ENCODE peak calls at places on chromosomes 6 and 20, in six cellular contexts. One of them, this sample, is unnamed. For H3K9me3, the result is how much of the 10 kb centered on the place peaks cover.

GRCh38 chr20:53077373-53078205 is 105.4 kb downstream of the TSHZ2 start:
- DNase-seq in AG04450: no peak
- DNase-seq in tibial artery: no peak
- DNase-seq in HCT116: no peak
- DNase-seq in H9: no peak
- DNase-seq in aorta: no peak
- DNase-seq in this sample: no peak

GRCh38 chr6:37696220-37696840 is 1.4 kb downstream of the MDGA1 start:
- DNase-seq in H9: peak
- DNase-seq in tibial artery: no peak
- DNase-seq in AG04450: no peak
- DNase-seq in aorta: peak
- DNase-seq in HCT116: no peak
- DNase-seq in this sample: peak

GRCh38 chr6:6724319-6725119 is 136.0 kb downstream of the LY86 start:
- DNase-seq in H9: peak
- DNase-seq in tibial artery: peak
- DNase-seq in HCT116: peak
- DNase-seq in aorta: no peak
- DNase-seq in AG04450: peak
- DNase-seq in this sample: peak

GRCh38 chr6:2746557-2747061 is 4.1 kb downstream of the MYLK4 start:
- DNase-seq in tibial artery: no peak
- DNase-seq in HCT116: no peak
- DNase-seq in AG04450: no peak
- DNase-seq in aorta: no peak
- DNase-seq in H9: no peak
- DNase-seq in this sample: no peak

GRCh38 chr6:150883521-150883920 is 18.0 kb downstream of the MTHFD1L start:
- DNase-seq in HCT116: no peak
- DNase-seq in tibial artery: no peak
- DNase-seq in aorta: no peak
- DNase-seq in AG04450: no peak
- DNase-seq in H9: no peak
- DNase-seq in this sample: no peak

GRCh38 chr20:14583413-14583812 is 246.0 kb upstream of the FLRT3 start:
- DNase-seq in AG04450: no peak
- DNase-seq in tibial artery: no peak
- DNase-seq in HCT116: peak
- DNase-seq in aorta: no peak
- DNase-seq in H9: no peak
- DNase-seq in this sample: no peak

GRCh38 chr6:160398674-160399271 is 50.6 kb downstream of the SLC22A3 start:
- DNase-seq in HCT116: no peak
- DNase-seq in tibial artery: no peak
- DNase-seq in AG04450: no peak
- DNase-seq in aorta: no peak
- DNase-seq in H9: no peak
- DNase-seq in this sample: no peak

GRCh38 chr6:139751179-139751578 is 376.7 kb upstream of the CITED2 start:
- DNase-seq in tibial artery: no peak
- DNase-seq in HCT116: no peak
- DNase-seq in AG04450: no peak
- DNase-seq in aorta: no peak
- DNase-seq in H9: no peak
- DNase-seq in this sample: no peak

GRCh38 chr6:166958926-166959861 is 2.8 kb upstream of the RNASET2 start:
- DNase-seq in AG04450: no peak
- DNase-seq in H9: no peak
- DNase-seq in aorta: no peak
- DNase-seq in tibial artery: no peak
- DNase-seq in HCT116: no peak
- DNase-seq in this sample: no peak

GRCh38 chr6:43869091-43869710 is 99.2 kb downstream of the VEGFA start:
- DNase-seq in aorta: no peak
- DNase-seq in AG04450: no peak
- DNase-seq in H9: no peak
- DNase-seq in HCT116: no peak
- DNase-seq in tibial artery: no peak
- DNase-seq in this sample: no peak

GRCh38 chr6:24492475-24492874 is 2.3 kb upstream of the ALDH5A1 start:
- DNase-seq in HCT116: no peak
- DNase-seq in H9: peak
- DNase-seq in aorta: no peak
- DNase-seq in tibial artery: no peak
- DNase-seq in AG04450: no peak
- DNase-seq in this sample: no peak

GRCh38 chr20:21109144-21109543 is 3.0 kb upstream of the LINC00237 start:
- DNase-seq in H9: no peak
- DNase-seq in tibial artery: no peak
- DNase-seq in aorta: no peak
- DNase-seq in AG04450: no peak
- DNase-seq in HCT116: no peak
- DNase-seq in this sample: no peak

GRCh38 chr20:43977252-43977651 is 62.6 kb downstream of the TOX2 start:
- DNase-seq in aorta: no peak
- DNase-seq in tibial artery: no peak
- DNase-seq in AG04450: no peak
- DNase-seq in HCT116: no peak
- DNase-seq in H9: no peak
- DNase-seq in this sample: no peak

GRCh38 chr6:40308533-40309306 is 278.4 kb downstream of the LRFN2 start:
- DNase-seq in HCT116: peak
- DNase-seq in AG04450: peak
- DNase-seq in H9: peak
- DNase-seq in tibial artery: no peak
- DNase-seq in aorta: no peak
- DNase-seq in this sample: peak

GRCh38 chr20:20317195-20318113 is 50.5 kb upstream of the INSM1 start:
- DNase-seq in AG04450: no peak
- DNase-seq in HCT116: no peak
- DNase-seq in aorta: no peak
- DNase-seq in tibial artery: no peak
- DNase-seq in H9: no peak
- DNase-seq in this sample: no peak

GRCh38 chr6:120764312-120764711 is 570.0 kb downstream of the TBC1D32 start:
- DNase-seq in HCT116: no peak
- DNase-seq in tibial artery: no peak
- DNase-seq in H9: peak
- DNase-seq in aorta: no peak
- DNase-seq in AG04450: no peak
- DNase-seq in this sample: no peak

GRCh38 chr6:89269981-89270380 is 45.1 kb downstream of the GABRR2 start:
- DNase-seq in AG04450: no peak
- DNase-seq in tibial artery: no peak
- DNase-seq in HCT116: no peak
- DNase-seq in aorta: no peak
- DNase-seq in H9: no peak
- DNase-seq in this sample: no peak

DNA sequence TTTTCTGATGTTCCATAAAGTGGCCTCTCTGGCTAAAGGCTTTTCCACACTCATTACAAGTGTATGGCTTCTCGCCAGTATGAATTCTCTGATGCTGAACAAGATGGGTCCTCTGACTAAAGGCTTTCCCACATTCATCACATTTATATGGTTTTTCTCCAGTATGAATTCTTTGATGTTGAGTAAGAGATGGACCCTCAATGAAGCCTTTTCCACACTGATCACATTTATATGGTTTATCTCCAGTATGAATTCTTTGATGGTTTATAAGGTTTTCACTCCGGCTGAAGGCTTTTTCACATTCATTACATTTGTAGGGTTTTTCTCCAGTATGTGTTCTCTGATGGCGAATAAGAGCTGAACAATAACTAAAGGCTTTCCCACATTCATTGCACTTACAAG is 20.4 kb downstream of the ZNF184 start:
- DNase-seq in AG04450: no peak
- DNase-seq in HCT116: no peak
- DNase-seq in tibial artery: no peak
- DNase-seq in H9: no peak
- DNase-seq in aorta: no peak
- DNase-seq in this sample: no peak
- H3K9me3 ChIP-seq in AG04450: under half
- H3K9me3 ChIP-seq in HCT116: half or more
- H3K9me3 ChIP-seq in tibial artery: under half
- H3K9me3 ChIP-seq in H9: half or more
- H3K9me3 ChIP-seq in aorta: under half
- H3K9me3 ChIP-seq in this sample: half or more

GRCh38 chr6:921400-921799 is 228.5 kb upstream of the EXOC2 start:
- DNase-seq in tibial artery: no peak
- DNase-seq in aorta: no peak
- DNase-seq in H9: no peak
- DNase-seq in AG04450: no peak
- DNase-seq in HCT116: no peak
- DNase-seq in this sample: no peak
- H3K9me3 ChIP-seq in tibial artery: under half
- H3K9me3 ChIP-seq in aorta: under half
- H3K9me3 ChIP-seq in H9: under half
- H3K9me3 ChIP-seq in AG04450: under half
- H3K9me3 ChIP-seq in HCT116: under half
- H3K9me3 ChIP-seq in this sample: under half

GRCh38 chr6:164290101-164290500 is 875.6 kb downstream of the QKI start:
- DNase-seq in tibial artery: no peak
- DNase-seq in aorta: no peak
- DNase-seq in H9: no peak
- DNase-seq in HCT116: no peak
- DNase-seq in AG04450: no peak
- DNase-seq in this sample: no peak
- H3K9me3 ChIP-seq in tibial artery: under half
- H3K9me3 ChIP-seq in aorta: under half
- H3K9me3 ChIP-seq in H9: under half
- H3K9me3 ChIP-seq in HCT116: under half
- H3K9me3 ChIP-seq in AG04450: under half
- H3K9me3 ChIP-seq in this sample: under half

GRCh38 chr6:136751991-136752390 is 40.3 kb downstream of the MAP3K5 start:
- DNase-seq in AG04450: no peak
- DNase-seq in aorta: no peak
- DNase-seq in HCT116: no peak
- DNase-seq in tibial artery: no peak
- DNase-seq in H9: no peak
- DNase-seq in this sample: no peak

GRCh38 chr6:136751478-136751956 is 40.8 kb downstream of the MAP3K5 start:
- DNase-seq in HCT116: no peak
- DNase-seq in H9: no peak
- DNase-seq in AG04450: no peak
- DNase-seq in tibial artery: no peak
- DNase-seq in aorta: no peak
- DNase-seq in this sample: no peak

GRCh38 chr6:136747538-136747937 is 44.7 kb downstream of the MAP3K5 start:
- DNase-seq in HCT116: no peak
- DNase-seq in H9: no peak
- DNase-seq in aorta: no peak
- DNase-seq in AG04450: no peak
- DNase-seq in tibial artery: no peak
- DNase-seq in this sample: no peak

GRCh38 chr6:136750821-136751220 is 41.5 kb downstream of the MAP3K5 start:
- DNase-seq in tibial artery: no peak
- DNase-seq in aorta: no peak
- DNase-seq in AG04450: no peak
- DNase-seq in H9: no peak
- DNase-seq in HCT116: no peak
- DNase-seq in this sample: no peak

GRCh38 chr6:136749359-136749758 is 42.9 kb downstream of the MAP3K5 start:
- DNase-seq in aorta: no peak
- DNase-seq in H9: no peak
- DNase-seq in HCT116: no peak
- DNase-seq in tibial artery: no peak
- DNase-seq in AG04450: no peak
- DNase-seq in this sample: no peak
- H3K9me3 ChIP-seq in aorta: under half
- H3K9me3 ChIP-seq in H9: under half
- H3K9me3 ChIP-seq in HCT116: under half
- H3K9me3 ChIP-seq in tibial artery: under half
- H3K9me3 ChIP-seq in AG04450: under half
- H3K9me3 ChIP-seq in this sample: under half

GRCh38 chr20:16286601-16287000 is 286.6 kb downstream of the KIF16B start:
- DNase-seq in tibial artery: no peak
- DNase-seq in H9: no peak
- DNase-seq in HCT116: no peak
- DNase-seq in AG04450: no peak
- DNase-seq in aorta: no peak
- DNase-seq in this sample: no peak
- H3K9me3 ChIP-seq in tibial artery: under half
- H3K9me3 ChIP-seq in H9: under half
- H3K9me3 ChIP-seq in HCT116: under half
- H3K9me3 ChIP-seq in AG04450: under half
- H3K9me3 ChIP-seq in aorta: under half
- H3K9me3 ChIP-seq in this sample: under half

This sample was measured in T-helper 17 cell.